ENCODE peak calls at places on chromosomes 11 and 22, in six cellular contexts. T is hepatic stellate cell, K is progenitor cell of endocrine pancreas, O is sciatic nerve, F is AG20443, M is EL. U is an unnamed sample.

GRCh38 chr22:38696606-38697005 is 4.1 kb downstream of the JOSD1 start:
- DNase-seq in T (peak), K (no peak), O (no peak), F (peak), M (peak), U (peak)

GRCh38 chr11:76793834-76794291 is 10.7 kb downstream of the TSKU start:
- DNase-seq in T (peak), K (no peak), O (no peak), F (peak), M (no peak), U (no peak)

GRCh38 chr11:15907806-15908205 is 448.5 kb downstream of the SOX6 start:
- DNase-seq in T (no peak), K (no peak), O (peak), F (no peak), M (no peak), U (no peak)

GRCh38 chr11:119706029-119706428 is 23.0 kb downstream of the NECTIN1 start:
- DNase-seq in T (no peak), K (no peak), O (no peak), F (no peak), M (no peak), U (no peak)

GRCh38 chr11:65003282-65003681 is 6.5 kb upstream of the BATF2 start:
- DNase-seq in T (peak), K (no peak), O (no peak), F (peak), M (no peak), U (peak)

GRCh38 chr11:128929991-128930390 is 12.7 kb downstream of the TP53AIP1 start:
- DNase-seq in T (no peak), K (no peak), O (no peak), F (no peak), M (peak), U (peak)

GRCh38 chr22:37019309-37020191 is at the start of the genes MPST and TST:
- DNase-seq in T (peak), K (peak), O (peak), F (peak), M (peak), U (peak)

GRCh38 chr11:124798991-124799383 is 1.2 kb downstream of the MSANTD2 start:
- DNase-seq in T (peak), K (no peak), O (no peak), F (peak), M (peak), U (peak)

GRCh38 chr11:12066056-12066798 is 44.2 kb upstream of the MICAL2 start:
- DNase-seq in T (peak), K (no peak), O (no peak), F (peak), M (peak), U (peak)

GRCh38 chr11:26245046-26245445 is 86.9 kb upstream of the ANO3 start:
- DNase-seq in T (no peak), K (no peak), O (no peak), F (peak), M (no peak), U (peak)

GRCh38 chr22:41576877-41577276 is 12.8 kb downstream of the PMM1 start:
- DNase-seq in T (peak), K (peak), O (no peak), F (peak), M (peak), U (peak)

GRCh38 chr22:23240639-23241389 is 60.5 kb downstream of the BCR start:
- DNase-seq in T (no peak), K (no peak), O (no peak), F (no peak), M (no peak), U (no peak)

GRCh38 chr22:20881231-20881630 is 22.4 kb downstream of the SNAP29 start:
- DNase-seq in T (no peak), K (no peak), O (no peak), F (no peak), M (peak), U (no peak)

U was measured in AG08395.